ENCODE peak calls at places on chromosomes 12 and 14, in five cellular contexts. O is stimulated activated CD8-positive, alpha-beta memory T cell treated with anti-CD3 and anti-CD28 coated beads, Interleukin-2, amount 100 ng/mL, for 1 hour; A is fibroblast of villous mesenchyme; C is brain microvascular endothelial cell; L is NCI-H345. X is an unnamed sample.

GRCh38 chr14:36013483-36013882 is 163.0 kb downstream of the PTCSC3 start:
- DNase-seq in C (no peak), L (no peak), O (no peak), A (no peak), X (no peak)

GRCh38 chr14:56741325-56741724 is 69.0 kb downstream of the OTX2 start:
- DNase-seq in C (no peak), O (no peak), A (no peak), L (no peak), X (no peak)

GRCh38 chr14:41749425-41749824 is 142.7 kb downstream of the LRFN5 start:
- DNase-seq in A (peak), L (no peak), C (peak), O (no peak), X (no peak)

GRCh38 chr14:68906439-68906838 is 72.7 kb downstream of the ACTN1 start:
- DNase-seq in L (no peak), C (no peak), A (no peak), O (no peak), X (no peak)

GRCh38 chr14:79180656-79181055 is 1010.5 kb downstream of the NRXN3 start:
- DNase-seq in A (no peak), O (no peak), C (no peak), L (no peak), X (no peak)

GRCh38 chr12:122960193-122960569 is 6.1 kb downstream of the ABCB9 start:
- DNase-seq in A (no peak), O (no peak), C (no peak), L (no peak), X (no peak)

GRCh38 chr14:64778114-64778754 is 74.0 kb downstream of the PLEKHG3 start:
- DNase-seq in C (no peak), O (no peak), L (no peak), A (no peak), X (no peak)

GRCh38 chr14:32190713-32191112 is 11.1 kb upstream of the RNU6-7 start:
- DNase-seq in L (no peak), O (no peak), A (peak), C (no peak), X (no peak)

GRCh38 chr12:50162225-50162624 is 4.9 kb downstream of the CERS5 start:
- DNase-seq in C (no peak), O (no peak), A (peak), L (no peak), X (peak)

GRCh38 chr12:21456291-21456780 is 18.9 kb downstream of the PYROXD1 start:
- DNase-seq in O (peak), A (no peak), C (no peak), L (no peak), X (no peak)

GRCh38 chr14:105937253-105938054 is 411.1 kb downstream of the TMEM121 start:
- DNase-seq in O (no peak), A (no peak), C (no peak), L (no peak), X (no peak)

GRCh38 chr12:19436931-19437330 is 2.4 kb upstream of the AEBP2 start:
- DNase-seq in L (no peak), O (no peak), A (no peak), C (no peak), X (no peak)

GRCh38 chr12:109873653-109874052 is 6.7 kb downstream of the GLTP start:
- DNase-seq in O (no peak), L (no peak), C (no peak), A (peak), X (no peak)

GRCh38 chr12:13436182-13436581 is 239.7 kb downstream of the EMP1 start:
- DNase-seq in L (peak), A (no peak), C (no peak), O (no peak), X (no peak)

GRCh38 chr12:57216931-57217871 is 607 bp downstream of the NXPH4 start:
- DNase-seq in C (no peak), L (peak), O (no peak), A (peak), X (peak)

GRCh38 chr14:89805501-89805900 is 149.0 kb downstream of the EFCAB11 start:
- DNase-seq in A (peak), C (peak), O (no peak), L (no peak), X (peak)

X was measured in HFFc6.